ENCODE peak calls at places on chromosomes 2 and 18, in five cellular contexts. A, G, M, C and E are unnamed samples.

GRCh38 chr2:44796771-44797170 is 144.7 kb upstream of the SIX3 start:
- DNase-seq in A (no peak), G (no peak), M (no peak), C (no peak), E (no peak)

GRCh38 chr2:153230977-153231376 is 247.6 kb downstream of the RPRM start:
- DNase-seq in A (no peak), G (no peak), M (no peak), C (no peak), E (no peak)

GRCh38 chr2:28684142-28684858 is 67.3 kb upstream of the PPP1CB start:
- DNase-seq in A (no peak), G (no peak), M (no peak), C (no peak), E (no peak)

GRCh38 chr2:166343467-166343866 is 32.3 kb downstream of the SCN9A start:
- DNase-seq in A (no peak), G (no peak), M (no peak), C (no peak), E (no peak)

GRCh38 chr2:151853070-151853758 is 25.0 kb upstream of the ARL5A start:
- DNase-seq in A (no peak), G (no peak), M (no peak), C (no peak), E (no peak)

GRCh38 chr18:59593291-59593717 is 103.9 kb downstream of the CCBE1 start:
- DNase-seq in A (no peak), G (peak; percentile 75), M (peak; percentile 57), C (no peak), E (no peak)

GRCh38 chr2:9821805-9822445 is 21.3 kb upstream of the TAF1B start:
- DNase-seq in A (no peak), G (no peak), M (no peak), C (no peak), E (no peak)

GRCh38 chr2:166068981-166069380 is 58.8 kb downstream of the SCN1A start:
- DNase-seq in A (no peak), G (no peak), M (no peak), C (no peak), E (no peak)

GRCh38 chr2:62054029-62054791 is 141.7 kb upstream of the B3GNT2 start:
- DNase-seq in A (no peak), G (no peak), M (no peak), C (no peak), E (no peak)

GRCh38 chr18:25832008-25832604 is 258.3 kb downstream of the SS18 start:
- DNase-seq in A (no peak), G (peak; percentile 82), M (peak; percentile 36), C (peak; percentile 43), E (peak; percentile 14)

GRCh38 chr2:170122883-170123547 is 54.9 kb upstream of the MYO3B start:
- DNase-seq in A (no peak), G (no peak), M (no peak), C (no peak), E (no peak)

GRCh38 chr18:58257461-58257860 is 213.4 kb downstream of the NEDD4L start:
- DNase-seq in A (no peak), G (peak; percentile 40), M (peak; percentile 34), C (no peak), E (no peak)

GRCh38 chr2:72991439-72991725 is 74.1 kb downstream of the EMX1 start:
- DNase-seq in A (no peak), G (no peak), M (no peak), C (no peak), E (no peak)

GRCh38 chr2:120596990-120597594 is 138.6 kb upstream of the GLI2 start:
- DNase-seq in A (no peak), G (peak; percentile 91), M (peak; percentile 53), C (peak; percentile 44), E (no peak)

GRCh38 chr2:7860693-7861092 is 821.2 kb upstream of the ID2 start:
- DNase-seq in A (no peak), G (no peak), M (no peak), C (no peak), E (no peak)

GRCh38 chr18:3248670-3249359 is 1.2 kb downstream of the MYL12A start:
- DNase-seq in A (no peak), G (peak; percentile 50), M (no peak), C (peak; percentile 37), E (peak; percentile 76)

GRCh38 chr18:11260963-11261441 is 111.6 kb upstream of the PIEZO2 start:
- DNase-seq in A (no peak), G (no peak), M (no peak), C (no peak), E (no peak)

GRCh38 chr18:50944245-50944917 is 23.5 kb upstream of the ELAC1 start:
- DNase-seq in A (no peak), G (peak; percentile 22), M (no peak), C (no peak), E (no peak)